ENCODE peak calls at places on chromosomes 4 and X, in four cellular contexts. A is brain microvascular endothelial cell, X is left lung, Q is fibroblast of pulmonary artery. W is an unnamed sample.

GRCh38 chr4:13160906-13161305 is 323.2 kb downstream of the RAB28 start:
- DNase-seq in Q (peak), A (peak), X (no peak), W (peak)

GRCh38 chr4:37674446-37674845 is 11.7 kb downstream of the RELL1 start:
- DNase-seq in A (no peak), Q (no peak), X (no peak), W (no peak)

GRCh38 chr4:47835489-47835888 is 2.4 kb downstream of the CORIN start:
- DNase-seq in X (no peak), Q (no peak), A (peak), W (no peak)

GRCh38 chr4:81912420-81912819 is 440.7 kb upstream of the RASGEF1B start:
- DNase-seq in A (no peak), Q (no peak), X (no peak), W (no peak)

GRCh38 chrX:45715787-45716186 is 515.1 kb upstream of the DIPK2B start:
- DNase-seq in Q (no peak), A (peak), X (no peak), W (no peak)

GRCh38 chr4:82367438-82368097 is 6.2 kb downstream of the HNRNPD start:
- DNase-seq in X (no peak), A (no peak), Q (no peak), W (no peak)

GRCh38 chr4:4995866-4996265 is 23.4 kb downstream of the CYTL1 start:
- DNase-seq in Q (no peak), A (no peak), X (no peak), W (no peak)

GRCh38 chr4:183099537-183100297 is 660 bp downstream of the WWC2 start:
- DNase-seq in Q (no peak), A (no peak), X (peak), W (no peak)

GRCh38 chrX:93538575-93538974 is 134.8 kb downstream of the NAP1L3 start:
- DNase-seq in X (no peak), Q (no peak), A (no peak), W (no peak)

GRCh38 chr4:26325191-26325590 is 4.4 kb downstream of the RBPJ start:
- DNase-seq in A (peak), X (no peak), Q (peak), W (no peak)

GRCh38 chr4:3530051-3530450 is 2.2 kb downstream of the LRPAP1 start:
- DNase-seq in Q (no peak), X (no peak), A (no peak), W (no peak)

GRCh38 chr4:122156819-122157218 is 4.7 kb downstream of the BLTP1 start:
- DNase-seq in X (no peak), Q (no peak), A (no peak), W (no peak)
- H3K4me3 ChIP-seq in X (no peak), Q (no peak), A (no peak), W (no peak)

GRCh38 chr4:39544580-39545315 is 17.5 kb upstream of the UGDH start:
- DNase-seq in A (no peak), X (no peak), Q (no peak), W (no peak)

GRCh38 chr4:39542633-39543393 is 15.6 kb upstream of the UGDH start:
- DNase-seq in X (no peak), A (no peak), Q (no peak), W (no peak)

GRCh38 chr4:39548425-39549067 is 21.3 kb upstream of the UGDH start:
- DNase-seq in X (no peak), A (no peak), Q (peak), W (no peak)
- H3K4me3 ChIP-seq in X (no peak), A (no peak), Q (no peak), W (no peak)

GRCh38 chrX:134237363-134237702 is 351 bp downstream of the CCDC160 start:
- DNase-seq in X (no peak), A (no peak), Q (no peak), W (no peak)
- H3K4me3 ChIP-seq in X (peak), A (peak), Q (peak), W (peak)

GRCh38 chr4:67380154-67380553 is 165.1 kb downstream of the CENPC start:
- DNase-seq in A (no peak), X (no peak), Q (no peak), W (no peak)
- H3K4me3 ChIP-seq in A (no peak), X (no peak), Q (no peak), W (no peak)

GRCh38 chrX:149829751-149830191 is 48.0 kb downstream of the MAGEA9 start:
- DNase-seq in Q (peak), X (no peak), A (peak), W (no peak)
- H3K4me3 ChIP-seq in Q (peak), X (no peak), A (peak), W (no peak)

GRCh38 chrX:40202456-40202855 is 104.7 kb upstream of the BCOR start:
- DNase-seq in X (no peak), A (no peak), Q (no peak), W (no peak)
- H3K4me3 ChIP-seq in X (no peak), A (no peak), Q (no peak), W (no peak)

W was measured in skeletal muscle cell.